ENCODE peak calls at places on chromosomes 16 and 17, in seven cellular contexts. C is Caco-2, M is GM23248, H is astrocyte of the spinal cord, T is GM12878, G is transverse colon, J is skeletal muscle cell. P is an unnamed sample.

GRCh38 chr17:72079700-72080099 is 41.1 kb upstream of the SOX9 start:
- DNase-seq in M (peak), J (no peak), G (no peak), T (no peak), H (no peak), C (no peak), P (peak)

GRCh38 chr17:31510273-31511175 is 119.0 kb downstream of the RAB11FIP4 start:
- DNase-seq in H (no peak), C (no peak), J (no peak), M (peak), T (no peak), G (no peak), P (peak)

GRCh38 chr17:79323556-79323955 is 248.9 kb downstream of the ENGASE start:
- DNase-seq in T (no peak), H (no peak), C (no peak), G (no peak), J (no peak), M (no peak), P (no peak)

GRCh38 chr16:53129281-53130192 is 74.7 kb downstream of the CHD9 start:
- DNase-seq in J (peak), M (peak), H (peak), C (no peak), T (no peak), G (no peak), P (no peak)

GRCh38 chr16:85634747-85635544 is 21.8 kb downstream of the GSE1 start:
- DNase-seq in T (no peak), M (no peak), J (no peak), H (no peak), G (no peak), C (no peak), P (no peak)

GRCh38 chr16:46693598-46693997 is 4.1 kb downstream of the ORC6 start:
- DNase-seq in C (no peak), H (no peak), T (no peak), M (no peak), J (no peak), G (no peak), P (no peak)

GRCh38 chr17:46061435-46061834 is 62.4 kb downstream of the STH start:
- DNase-seq in G (no peak), C (no peak), T (no peak), H (peak), M (peak), J (no peak), P (no peak)

GRCh38 chr16:22262460-22262859 is 34.7 kb upstream of the POLR3E start:
- DNase-seq in G (no peak), M (peak), H (peak), J (no peak), C (no peak), T (no peak), P (no peak)

GRCh38 chr17:3894188-3894587 is 1.3 kb upstream of the CAMKK1 start:
- DNase-seq in G (no peak), M (no peak), C (no peak), T (no peak), H (no peak), J (no peak), P (no peak)

GRCh38 chr17:13407381-13407780 is 194.3 kb downstream of the HS3ST3A1 start:
- DNase-seq in H (no peak), J (no peak), T (no peak), C (no peak), M (no peak), G (no peak), P (no peak)

GRCh38 chr16:534089-534635 is 6.7 kb downstream of the CAPN15 start:
- DNase-seq in H (no peak), M (no peak), G (peak), C (peak), J (no peak), T (no peak), P (no peak)

GRCh38 chr16:30421010-30421409 is 8.8 kb downstream of the DCTPP1 start:
- DNase-seq in H (no peak), J (no peak), G (no peak), C (no peak), M (no peak), T (no peak), P (no peak)

GRCh38 chr16:970766-971581 is at the start of gene LMF1:
- DNase-seq in H (peak), M (peak), T (peak), J (peak), C (peak), G (peak), P (peak)

GRCh38 chr17:59694344-59694743 is 12.9 kb downstream of the PTRH2 start:
- DNase-seq in J (no peak), T (no peak), M (no peak), H (no peak), G (no peak), C (no peak), P (no peak)

GRCh38 chr17:27466376-27466747 is 10.1 kb downstream of the KSR1 start:
- DNase-seq in T (no peak), M (no peak), H (no peak), C (no peak), G (no peak), J (no peak), P (no peak)

GRCh38 chr17:69540356-69540755 is 125.9 kb downstream of the MAP2K6 start:
- DNase-seq in C (no peak), J (peak), M (no peak), H (no peak), G (no peak), T (no peak), P (no peak)

GRCh38 chr17:43020789-43021738 is 1.1 kb downstream of the VAT1 start:
- DNase-seq in C (peak), H (peak), T (no peak), G (peak), J (no peak), M (peak), P (peak)

GRCh38 chr16:64211306-64211705 is 910.6 kb downstream of the CDH11 start:
- DNase-seq in M (no peak), H (peak), J (no peak), T (no peak), C (no peak), G (no peak), P (no peak)

GRCh38 chr16:14248791-14249190 is 177.7 kb downstream of the MRTFB start:
- DNase-seq in M (no peak), C (no peak), J (no peak), H (no peak), G (no peak), T (no peak), P (no peak)

GRCh38 chr17:73576556-73576955 is 67.7 kb downstream of the SDK2 start:
- DNase-seq in C (no peak), T (no peak), G (no peak), J (no peak), H (no peak), M (no peak), P (no peak)

GRCh38 chr17:8740486-8740885 is 4.2 kb downstream of the CCDC42 start:
- DNase-seq in M (no peak), T (no peak), J (no peak), H (no peak), C (no peak), G (peak), P (no peak)

DNA sequence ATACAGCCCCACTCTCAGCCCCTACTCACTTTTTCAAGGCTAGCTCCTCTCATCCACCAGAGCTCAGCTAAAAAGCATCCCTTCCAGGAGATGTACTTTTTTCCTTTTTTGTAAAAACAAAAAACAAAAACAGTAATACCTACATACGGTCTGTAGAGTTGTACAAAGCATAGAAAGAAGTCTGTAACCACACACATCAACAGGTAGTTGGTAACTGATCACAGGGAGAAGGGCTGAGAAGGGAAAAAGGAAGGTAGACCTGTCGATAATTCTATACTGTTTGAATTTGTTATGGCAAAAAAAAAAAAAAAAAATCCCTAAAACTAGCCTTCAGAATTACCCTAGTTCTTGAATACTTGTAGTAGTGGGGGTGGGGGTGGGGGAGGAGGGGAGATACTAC is 874 bp downstream of the SLC25A19 start:
- DNase-seq in G (no peak), T (no peak), M (no peak), H (no peak), J (no peak), C (no peak), P (no peak)
- H3K4me3 ChIP-seq in G (peak), T (peak), M (peak), H (peak), J (peak), C (peak), P (peak)

DNA sequence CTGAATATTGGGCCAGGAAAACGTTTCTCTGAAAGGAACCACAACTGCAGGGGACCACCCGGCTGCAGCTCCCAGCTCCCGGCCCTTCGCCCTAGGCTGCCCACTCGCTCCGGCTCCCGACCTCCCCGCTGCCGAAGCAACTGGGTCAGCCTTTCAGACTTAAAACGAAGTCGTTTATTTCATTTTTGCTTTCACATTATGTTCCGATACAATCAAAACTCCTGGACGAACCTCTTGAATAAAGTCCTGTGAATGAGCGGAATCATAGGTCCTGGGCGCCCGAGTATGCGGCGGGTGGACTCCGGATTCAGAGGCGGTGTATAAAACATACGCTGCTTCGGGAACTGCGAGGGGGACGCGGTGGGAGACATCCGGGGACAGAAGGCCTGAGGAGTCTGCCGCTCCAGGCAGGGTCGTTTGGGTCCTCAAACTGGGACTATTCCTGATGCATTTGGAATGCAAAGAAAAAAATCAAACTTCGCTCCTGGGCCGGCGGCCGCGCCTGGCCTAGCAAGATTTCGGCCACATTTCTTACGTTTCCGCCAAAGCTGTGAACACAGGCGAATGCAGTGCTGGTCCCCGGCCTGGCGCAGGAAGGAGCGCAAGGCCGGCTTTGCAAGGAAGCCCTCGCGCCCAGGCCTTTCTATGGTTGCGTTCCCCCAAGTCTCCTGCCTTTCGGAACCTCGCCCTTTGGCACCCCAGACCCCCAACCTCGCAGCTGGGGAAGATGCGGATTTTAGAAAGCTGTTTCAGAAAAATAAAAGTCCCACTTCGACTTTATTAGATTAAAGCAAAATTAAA is 3.7 kb downstream of the CBLN1 start:
- DNase-seq in C (no peak), J (no peak), G (no peak), H (no peak), M (no peak), T (no peak), P (no peak)
- H3K4me3 ChIP-seq in C (no peak), J (no peak), G (no peak), H (no peak), M (no peak), T (no peak), P (no peak)

DNA sequence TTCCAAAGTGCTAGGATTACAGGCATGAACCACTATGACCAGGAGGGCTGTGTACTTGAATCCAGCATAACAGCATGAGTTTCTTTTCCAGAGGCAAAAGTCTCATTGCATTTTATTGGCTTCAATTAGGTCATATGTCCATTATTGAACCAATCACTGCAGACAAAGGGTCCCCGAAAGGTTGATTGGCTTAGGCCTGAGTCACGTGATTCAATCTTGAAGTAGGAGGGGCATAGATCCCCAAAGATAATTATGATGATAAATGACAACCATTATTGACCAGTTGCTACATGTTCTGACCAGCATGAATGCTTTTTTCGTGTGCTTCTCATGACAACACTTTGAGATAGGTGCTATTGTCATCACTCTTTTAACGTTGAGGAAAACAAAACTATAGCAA is 25.3 kb downstream of the CACNG3 start:
- DNase-seq in J (no peak), C (no peak), M (no peak), H (no peak), G (no peak), T (no peak), P (no peak)
- H3K4me3 ChIP-seq in J (no peak), C (no peak), M (no peak), H (no peak), G (no peak), T (no peak), P (no peak)

DNA sequence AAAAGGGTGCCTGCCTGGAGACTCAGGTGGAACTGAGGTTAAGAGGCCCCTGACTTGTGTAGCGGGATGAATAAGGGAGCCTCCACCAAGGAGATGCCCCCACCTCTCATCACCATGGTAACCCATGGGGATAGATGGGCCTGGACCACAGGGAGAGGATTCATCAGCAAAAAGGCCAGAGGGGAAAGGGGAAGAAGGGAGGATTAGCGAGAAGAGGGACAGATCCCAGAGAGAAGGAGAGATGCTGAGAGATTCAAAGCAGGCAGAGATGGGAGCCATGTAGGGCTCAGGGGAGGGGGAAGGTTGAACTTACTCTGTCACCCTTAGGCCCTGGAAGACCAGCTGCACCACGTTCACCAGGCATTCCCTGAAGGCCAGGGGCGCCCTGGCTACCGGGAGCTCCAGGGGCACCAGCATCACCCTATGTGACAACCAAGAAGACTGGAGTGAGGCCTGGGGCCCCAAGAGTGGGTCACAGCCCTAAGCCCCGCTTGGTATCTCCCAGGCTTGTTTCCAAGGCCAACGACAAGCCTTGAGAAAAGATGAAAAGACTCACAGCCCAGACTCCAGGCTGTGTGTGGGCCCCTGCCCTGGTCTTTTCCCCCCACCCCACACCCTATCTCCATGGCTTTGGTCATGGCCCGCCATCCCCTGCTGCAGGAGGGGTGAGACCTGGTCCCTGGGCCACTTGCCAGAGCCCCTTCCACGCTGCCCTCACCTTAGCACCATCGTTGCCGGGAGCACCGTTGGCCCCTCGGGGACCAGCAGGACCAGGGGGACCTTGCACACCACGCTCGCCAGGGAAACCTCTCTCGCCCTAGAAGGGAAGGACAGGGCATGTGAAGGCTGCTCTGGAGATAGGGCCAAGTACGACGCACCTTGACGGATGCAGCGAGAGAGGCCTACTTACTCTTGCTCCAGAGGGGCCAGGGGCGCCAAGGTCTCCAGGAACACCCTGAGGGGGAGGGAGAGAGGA is 10.1 kb downstream of the COL1A1 start:
- DNase-seq in C (no peak), J (no peak), T (no peak), M (peak), G (no peak), H (peak), P (no peak)
- H3K4me3 ChIP-seq in C (no peak), J (no peak), T (no peak), M (peak), G (no peak), H (no peak), P (no peak)